ENCODE peak calls at places on chromosomes 12 and 14, in five cellular contexts. P is GM10248, X is glutamatergic neuron, W is progenitor cell of endocrine pancreas, J is AG04449. H is an unnamed sample.

GRCh38 chr12:92597997-92598396 is 104.8 kb upstream of the PLEKHG7 start:
- DNase-seq in P (no peak), X (no peak), W (no peak), J (no peak), H (no peak)

GRCh38 chr14:85762523-85762922 is 232.6 kb downstream of the FLRT2 start:
- DNase-seq in J (no peak), X (no peak), P (no peak), W (no peak), H (no peak)

GRCh38 chr12:69284131-69284530 is 44.8 kb downstream of the CPSF6 start:
- DNase-seq in P (peak; percentile 14), W (peak; percentile 16), X (peak; percentile 48), J (no peak), H (peak; percentile 89)

GRCh38 chr12:39902823-39903222 is 203.1 kb downstream of the SLC2A13 start:
- DNase-seq in P (no peak), X (no peak), J (no peak), W (no peak), H (no peak)

GRCh38 chr12:46224401-46224800 is 44.4 kb downstream of the SLC38A1 start:
- DNase-seq in X (no peak), W (no peak), J (no peak), P (no peak), H (no peak)

GRCh38 chr12:115166698-115167315 is 482.8 kb upstream of the TBX3 start:
- DNase-seq in W (no peak), J (no peak), X (no peak), P (no peak), H (no peak)

GRCh38 chr12:71426648-71427047 is 12.9 kb upstream of the LGR5 start:
- DNase-seq in P (no peak), X (no peak), W (no peak), J (no peak), H (no peak)

GRCh38 chr12:6080149-6081045 is 44.1 kb downstream of the VWF start:
- DNase-seq in J (no peak), P (no peak), X (no peak), W (no peak), H (no peak)

GRCh38 chr14:58488550-58488949 is 61.0 kb downstream of the KIAA0586 start:
- DNase-seq in W (no peak), J (no peak), P (no peak), X (no peak), H (no peak)

GRCh38 chr14:104600141-104600643 is 4.4 kb downstream of the TMEM179 start:
- DNase-seq in X (peak; percentile 24), W (no peak), P (no peak), J (no peak), H (peak; percentile 31)

GRCh38 chr14:93133476-93133875 is 17.8 kb upstream of the ITPK1 start:
- DNase-seq in P (no peak), X (no peak), W (no peak), J (no peak), H (no peak)

GRCh38 chr12:111034911-111035577 is 114.7 kb upstream of the MYL2 start:
- DNase-seq in J (no peak), W (peak; percentile 41), P (no peak), X (peak; percentile 52), H (no peak)

GRCh38 chr12:111034148-111034910 is 114.0 kb upstream of the MYL2 start:
- DNase-seq in X (peak; percentile 71), W (peak; percentile 35), P (no peak), J (no peak), H (no peak)

GRCh38 chr12:111031956-111032919 is 111.9 kb upstream of the MYL2 start:
- DNase-seq in W (no peak), X (no peak), P (no peak), J (no peak), H (no peak)

GRCh38 chr12:111035578-111036301 is 115.4 kb upstream of the MYL2 start:
- DNase-seq in J (no peak), X (peak; percentile 38), W (no peak), P (no peak), H (no peak)

DNA sequence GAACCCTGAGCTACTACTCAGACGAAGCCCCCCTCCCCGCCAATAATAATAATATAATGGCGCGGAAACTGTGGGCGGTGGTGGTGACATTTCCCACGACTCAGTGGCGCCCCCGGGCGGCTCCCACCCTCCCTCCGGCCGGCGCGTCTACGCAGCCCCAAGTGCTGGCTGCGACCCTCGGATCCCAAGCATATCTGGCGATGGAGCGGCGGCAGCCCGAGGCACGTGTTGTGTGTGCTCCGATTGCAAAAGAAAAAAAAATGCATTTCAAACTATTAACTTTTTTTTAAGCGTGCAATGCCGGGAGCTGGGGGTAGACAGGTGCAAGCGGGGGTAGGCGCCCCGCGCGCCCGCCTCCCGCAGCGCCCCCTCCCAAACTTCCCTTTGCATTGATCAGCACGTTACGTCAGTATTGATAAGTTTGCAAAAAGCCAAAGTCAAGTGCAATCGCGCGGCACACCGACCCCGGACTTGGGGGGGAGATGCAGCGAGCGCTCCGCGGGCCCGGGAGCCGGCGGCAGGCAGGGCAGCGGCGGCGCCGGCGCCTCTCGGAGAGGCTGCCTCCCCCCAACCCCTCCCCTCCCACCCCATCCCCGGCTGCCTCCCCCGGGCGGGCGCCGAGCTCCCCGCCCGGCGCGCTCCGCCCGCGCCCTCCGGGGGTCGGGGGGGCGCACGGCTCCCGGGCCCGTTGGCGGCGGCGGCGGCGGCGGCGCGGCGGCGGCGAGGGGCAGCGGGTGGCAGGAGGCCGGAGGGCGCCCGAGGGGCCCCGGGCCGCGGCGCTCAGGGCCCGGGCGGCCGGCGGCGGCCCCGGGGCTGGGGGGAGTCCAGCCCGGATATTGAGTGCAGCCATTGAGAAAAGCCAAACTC is 113.1 kb upstream of the MYL2 start:
- DNase-seq in W (peak; percentile 39), P (no peak), J (no peak), X (peak; percentile 85), H (no peak)
- TF ChIP-seq CTCF in W (peak; percentile 77), P (peak; percentile 12), J (no peak), X (peak; percentile 89), H (no peak)

GRCh38 chr12:47802312-47802711 is 17.4 kb downstream of the HDAC7 start:
- DNase-seq in W (no peak), P (no peak), X (no peak), J (no peak), H (no peak)

GRCh38 chr12:47799357-47799955 is 20.2 kb downstream of the HDAC7 start:
- DNase-seq in P (no peak), J (no peak), X (no peak), W (no peak), H (no peak)

GRCh38 chr12:47800582-47800981 is 19.1 kb downstream of the HDAC7 start:
- DNase-seq in J (no peak), W (no peak), X (no peak), P (no peak), H (no peak)

GRCh38 chr12:47801904-47802246 is 17.8 kb downstream of the HDAC7 start:
- DNase-seq in J (no peak), W (no peak), X (no peak), P (no peak), H (no peak)

DNA sequence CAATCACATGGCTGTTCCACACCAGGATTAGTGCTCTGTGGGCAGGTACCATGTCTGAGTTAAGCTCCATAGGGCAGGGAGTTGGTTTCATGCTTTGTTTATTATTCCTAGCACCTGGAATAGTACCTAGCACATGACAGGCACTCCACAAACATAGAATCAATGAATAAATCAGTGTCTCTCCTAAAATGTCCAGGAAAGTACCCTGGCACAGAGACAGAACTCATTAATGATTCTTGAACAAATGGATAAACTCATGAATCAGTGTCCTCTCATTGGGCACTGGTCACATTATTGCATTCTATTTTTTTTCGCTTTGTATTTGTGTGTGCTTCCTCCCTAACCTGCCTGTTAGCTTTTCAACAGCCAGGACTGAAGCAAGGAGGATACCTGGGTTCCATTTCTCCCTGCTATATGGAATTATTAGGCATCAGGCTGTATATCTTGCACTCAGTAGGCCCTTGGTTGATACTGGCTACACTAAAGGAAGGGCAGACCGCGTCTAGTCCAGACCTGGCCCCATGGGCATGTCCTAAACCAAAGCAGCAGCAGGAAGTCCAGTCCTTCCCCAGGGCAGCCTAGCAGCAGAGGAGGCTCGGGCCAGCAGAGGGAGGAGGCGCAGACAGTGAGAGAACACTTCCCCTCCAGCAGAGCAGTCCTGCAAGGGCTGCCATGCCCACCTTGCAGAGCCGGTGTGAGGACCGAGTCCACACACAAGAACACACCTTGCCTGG is 18.4 kb downstream of the HDAC7 start:
- DNase-seq in J (no peak), P (no peak), W (no peak), X (no peak), H (peak; percentile 60)
- TF ChIP-seq CTCF in J (peak; percentile 35), P (no peak), W (no peak), X (no peak), H (peak; percentile 15)

GRCh38 chr12:123601602-123602489 is at the start of gene DDX55:
- DNase-seq in J (no peak), W (peak; percentile 66), P (peak; percentile 90), X (peak; percentile 85), H (peak; percentile 97)
- TF ChIP-seq CTCF in J (peak; percentile 35), W (peak; percentile 58), P (peak; percentile 48), X (no peak), H (peak; percentile 32)

GRCh38 chr12:120228041-120228290 is 27.1 kb upstream of the RPLP0 start:
- DNase-seq in P (no peak), J (no peak), X (no peak), W (no peak), H (no peak)
- TF ChIP-seq CTCF in P (no peak), J (no peak), X (no peak), W (no peak), H (no peak)

GRCh38 chr14:102915292-102916110 is 7.0 kb upstream of the AMN start:
- DNase-seq in P (no peak), W (no peak), J (no peak), X (no peak), H (no peak)

GRCh38 chr14:102916347-102917055 is 6.0 kb upstream of the AMN start:
- DNase-seq in X (no peak), W (no peak), J (no peak), P (no peak), H (peak; percentile 55)

GRCh38 chr14:102920273-102920997 is 2.0 kb upstream of the AMN start:
- DNase-seq in J (no peak), P (no peak), X (no peak), W (no peak), H (no peak)

GRCh38 chr14:102917056-102917385 is 5.4 kb upstream of the AMN start:
- DNase-seq in X (no peak), W (no peak), P (no peak), J (no peak), H (no peak)

DNA sequence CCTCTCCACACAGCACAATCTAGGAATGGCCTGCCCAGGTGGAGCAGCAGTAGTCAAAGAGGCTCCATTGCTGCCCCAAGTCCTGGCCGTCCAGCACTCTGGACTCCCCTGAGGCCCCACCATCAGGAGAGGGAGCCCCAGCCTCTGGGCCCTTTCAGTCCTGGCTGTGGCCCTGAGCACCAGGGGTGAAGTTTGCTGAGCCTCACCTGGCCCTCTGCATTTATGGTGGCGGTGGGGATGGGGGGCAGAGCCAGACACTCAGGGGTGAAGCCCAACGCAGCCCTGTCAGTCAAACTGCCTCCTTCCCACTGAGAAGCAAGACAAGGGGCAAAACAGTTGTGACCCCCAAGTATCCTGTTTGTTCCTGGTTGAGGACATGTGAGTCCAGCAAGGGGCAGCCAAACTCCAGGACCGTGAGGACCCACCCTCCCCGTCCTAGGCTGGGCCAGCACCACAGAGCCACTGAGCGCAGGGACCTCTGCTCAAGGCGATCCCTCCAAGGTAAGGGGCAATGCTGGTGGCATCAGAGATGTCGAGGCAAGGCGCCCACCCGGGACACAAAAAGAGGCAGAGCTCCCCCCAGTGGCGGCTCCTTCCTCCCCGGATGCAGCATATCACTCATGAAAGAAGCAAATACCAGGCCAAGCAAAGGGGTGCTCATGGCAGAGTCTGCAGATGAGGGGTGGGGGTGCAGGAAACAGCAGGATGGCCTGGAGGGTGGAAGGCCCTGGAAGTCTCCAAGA is 4.8 kb upstream of the AMN start:
- DNase-seq in X (peak; percentile 82), P (peak; percentile 84), W (peak; percentile 42), J (no peak), H (peak; percentile 83)
- TF ChIP-seq CTCF in X (peak; percentile 52), P (peak; percentile 71), W (peak; percentile 70), J (peak; percentile 74), H (peak; percentile 49)

GRCh38 chr12:11628353-11628752 is 21.1 kb upstream of the ETV6 start:
- DNase-seq in P (no peak), X (no peak), W (no peak), J (no peak), H (no peak)
- TF ChIP-seq CTCF in P (no peak), X (no peak), W (no peak), J (no peak), H (no peak)